ENCODE peak calls at places on chromosomes 16 and 17, in ten cellular contexts. One of them, this sample, is unnamed.

GRCh38 chr16:9407206-9407758 is 315.8 kb downstream of the HAPSTR1 start:
- DNase-seq in stimulated activated CD8-positive, alpha-beta memory T cell treated with anti-CD3 and anti-CD28 coated beads, Interleukin-15, amount 100 ng/mL, for 24 hours: no peak
- DNase-seq in transverse colon: no peak
- DNase-seq in T47D: no peak
- DNase-seq in amniotic stem cell: no peak
- DNase-seq in activated CD4-positive, alpha-beta T cell treated with anti-CD3 and anti-CD28 coated beads, Interleukin-2, amount 50 U/mL, for 1 hour: no peak
- DNase-seq in RWPE1: no peak
- DNase-seq in CD4-positive, alpha-beta T cell: no peak
- DNase-seq in fibroblast of pulmonary artery: no peak
- DNase-seq in Ammon's horn: no peak
- DNase-seq in this sample: no peak

GRCh38 chr17:82661717-82662683 is 13.8 kb upstream of the WDR45B start:
- DNase-seq in stimulated activated CD8-positive, alpha-beta memory T cell treated with anti-CD3 and anti-CD28 coated beads, Interleukin-15, amount 100 ng/mL, for 24 hours: no peak
- DNase-seq in transverse colon: no peak
- DNase-seq in T47D: no peak
- DNase-seq in amniotic stem cell: no peak
- DNase-seq in activated CD4-positive, alpha-beta T cell treated with anti-CD3 and anti-CD28 coated beads, Interleukin-2, amount 50 U/mL, for 1 hour: no peak
- DNase-seq in RWPE1: no peak
- DNase-seq in CD4-positive, alpha-beta T cell: no peak
- DNase-seq in fibroblast of pulmonary artery: no peak
- DNase-seq in Ammon's horn: no peak
- DNase-seq in this sample: no peak

GRCh38 chr17:29143894-29144293 is 36.3 kb downstream of the MYO18A start:
- DNase-seq in stimulated activated CD8-positive, alpha-beta memory T cell treated with anti-CD3 and anti-CD28 coated beads, Interleukin-15, amount 100 ng/mL, for 24 hours: no peak
- DNase-seq in transverse colon: no peak
- DNase-seq in T47D: peak
- DNase-seq in amniotic stem cell: no peak
- DNase-seq in activated CD4-positive, alpha-beta T cell treated with anti-CD3 and anti-CD28 coated beads, Interleukin-2, amount 50 U/mL, for 1 hour: no peak
- DNase-seq in RWPE1: no peak
- DNase-seq in CD4-positive, alpha-beta T cell: no peak
- DNase-seq in fibroblast of pulmonary artery: no peak
- DNase-seq in Ammon's horn: peak
- DNase-seq in this sample: no peak

GRCh38 chr17:29376667-29377268 is 13.4 kb upstream of the TAOK1 start:
- DNase-seq in stimulated activated CD8-positive, alpha-beta memory T cell treated with anti-CD3 and anti-CD28 coated beads, Interleukin-15, amount 100 ng/mL, for 24 hours: no peak
- DNase-seq in transverse colon: no peak
- DNase-seq in T47D: no peak
- DNase-seq in amniotic stem cell: peak
- DNase-seq in activated CD4-positive, alpha-beta T cell treated with anti-CD3 and anti-CD28 coated beads, Interleukin-2, amount 50 U/mL, for 1 hour: no peak
- DNase-seq in RWPE1: peak
- DNase-seq in CD4-positive, alpha-beta T cell: no peak
- DNase-seq in fibroblast of pulmonary artery: peak
- DNase-seq in Ammon's horn: peak
- DNase-seq in this sample: no peak

GRCh38 chr17:73650147-73650546 is 5.9 kb upstream of the SDK2 start:
- DNase-seq in stimulated activated CD8-positive, alpha-beta memory T cell treated with anti-CD3 and anti-CD28 coated beads, Interleukin-15, amount 100 ng/mL, for 24 hours: no peak
- DNase-seq in transverse colon: peak
- DNase-seq in T47D: no peak
- DNase-seq in amniotic stem cell: no peak
- DNase-seq in activated CD4-positive, alpha-beta T cell treated with anti-CD3 and anti-CD28 coated beads, Interleukin-2, amount 50 U/mL, for 1 hour: no peak
- DNase-seq in RWPE1: no peak
- DNase-seq in CD4-positive, alpha-beta T cell: no peak
- DNase-seq in fibroblast of pulmonary artery: no peak
- DNase-seq in Ammon's horn: no peak
- DNase-seq in this sample: no peak

GRCh38 chr16:28990375-28991040 is 5.7 kb downstream of the LAT start:
- DNase-seq in stimulated activated CD8-positive, alpha-beta memory T cell treated with anti-CD3 and anti-CD28 coated beads, Interleukin-15, amount 100 ng/mL, for 24 hours: no peak
- DNase-seq in transverse colon: no peak
- DNase-seq in T47D: no peak
- DNase-seq in amniotic stem cell: no peak
- DNase-seq in activated CD4-positive, alpha-beta T cell treated with anti-CD3 and anti-CD28 coated beads, Interleukin-2, amount 50 U/mL, for 1 hour: peak
- DNase-seq in RWPE1: no peak
- DNase-seq in CD4-positive, alpha-beta T cell: peak
- DNase-seq in fibroblast of pulmonary artery: no peak
- DNase-seq in Ammon's horn: no peak
- DNase-seq in this sample: no peak

GRCh38 chr16:57146735-57147134 is 39.1 kb downstream of the PSME3IP1 start:
- DNase-seq in stimulated activated CD8-positive, alpha-beta memory T cell treated with anti-CD3 and anti-CD28 coated beads, Interleukin-15, amount 100 ng/mL, for 24 hours: no peak
- DNase-seq in transverse colon: no peak
- DNase-seq in T47D: no peak
- DNase-seq in amniotic stem cell: no peak
- DNase-seq in activated CD4-positive, alpha-beta T cell treated with anti-CD3 and anti-CD28 coated beads, Interleukin-2, amount 50 U/mL, for 1 hour: no peak
- DNase-seq in RWPE1: peak
- DNase-seq in CD4-positive, alpha-beta T cell: no peak
- DNase-seq in fibroblast of pulmonary artery: no peak
- DNase-seq in Ammon's horn: no peak
- DNase-seq in this sample: no peak

GRCh38 chr17:57723427-57724037 is 21.6 kb downstream of the CCDC182 start:
- DNase-seq in stimulated activated CD8-positive, alpha-beta memory T cell treated with anti-CD3 and anti-CD28 coated beads, Interleukin-15, amount 100 ng/mL, for 24 hours: no peak
- DNase-seq in transverse colon: no peak
- DNase-seq in T47D: no peak
- DNase-seq in amniotic stem cell: no peak
- DNase-seq in activated CD4-positive, alpha-beta T cell treated with anti-CD3 and anti-CD28 coated beads, Interleukin-2, amount 50 U/mL, for 1 hour: no peak
- DNase-seq in RWPE1: no peak
- DNase-seq in CD4-positive, alpha-beta T cell: no peak
- DNase-seq in fibroblast of pulmonary artery: no peak
- DNase-seq in Ammon's horn: no peak
- DNase-seq in this sample: no peak

GRCh38 chr17:29570521-29570920 is 2.0 kb downstream of the TP53I13 start:
- DNase-seq in stimulated activated CD8-positive, alpha-beta memory T cell treated with anti-CD3 and anti-CD28 coated beads, Interleukin-15, amount 100 ng/mL, for 24 hours: no peak
- DNase-seq in transverse colon: peak
- DNase-seq in T47D: no peak
- DNase-seq in amniotic stem cell: no peak
- DNase-seq in activated CD4-positive, alpha-beta T cell treated with anti-CD3 and anti-CD28 coated beads, Interleukin-2, amount 50 U/mL, for 1 hour: no peak
- DNase-seq in RWPE1: no peak
- DNase-seq in CD4-positive, alpha-beta T cell: no peak
- DNase-seq in fibroblast of pulmonary artery: no peak
- DNase-seq in Ammon's horn: peak
- DNase-seq in this sample: no peak

GRCh38 chr16:64092284-64092683 is 1029.6 kb downstream of the CDH11 start:
- DNase-seq in stimulated activated CD8-positive, alpha-beta memory T cell treated with anti-CD3 and anti-CD28 coated beads, Interleukin-15, amount 100 ng/mL, for 24 hours: no peak
- DNase-seq in transverse colon: no peak
- DNase-seq in T47D: no peak
- DNase-seq in amniotic stem cell: peak
- DNase-seq in activated CD4-positive, alpha-beta T cell treated with anti-CD3 and anti-CD28 coated beads, Interleukin-2, amount 50 U/mL, for 1 hour: no peak
- DNase-seq in RWPE1: peak
- DNase-seq in CD4-positive, alpha-beta T cell: no peak
- DNase-seq in fibroblast of pulmonary artery: peak
- DNase-seq in Ammon's horn: no peak
- DNase-seq in this sample: no peak

GRCh38 chr16:83689385-83689831 is 118.4 kb upstream of the HSBP1 start:
- DNase-seq in stimulated activated CD8-positive, alpha-beta memory T cell treated with anti-CD3 and anti-CD28 coated beads, Interleukin-15, amount 100 ng/mL, for 24 hours: no peak
- DNase-seq in transverse colon: no peak
- DNase-seq in T47D: no peak
- DNase-seq in amniotic stem cell: peak
- DNase-seq in activated CD4-positive, alpha-beta T cell treated with anti-CD3 and anti-CD28 coated beads, Interleukin-2, amount 50 U/mL, for 1 hour: no peak
- DNase-seq in RWPE1: peak
- DNase-seq in CD4-positive, alpha-beta T cell: no peak
- DNase-seq in fibroblast of pulmonary artery: peak
- DNase-seq in Ammon's horn: peak
- DNase-seq in this sample: no peak

GRCh38 chr17:50076591-50077235 is 18.4 kb upstream of the PDK2 start:
- DNase-seq in stimulated activated CD8-positive, alpha-beta memory T cell treated with anti-CD3 and anti-CD28 coated beads, Interleukin-15, amount 100 ng/mL, for 24 hours: no peak
- DNase-seq in transverse colon: no peak
- DNase-seq in T47D: no peak
- DNase-seq in amniotic stem cell: no peak
- DNase-seq in activated CD4-positive, alpha-beta T cell treated with anti-CD3 and anti-CD28 coated beads, Interleukin-2, amount 50 U/mL, for 1 hour: no peak
- DNase-seq in RWPE1: no peak
- DNase-seq in CD4-positive, alpha-beta T cell: no peak
- DNase-seq in fibroblast of pulmonary artery: no peak
- DNase-seq in Ammon's horn: no peak
- DNase-seq in this sample: no peak

GRCh38 chr17:80457236-80457856 is 19.1 kb downstream of the NPTX1 start:
- DNase-seq in stimulated activated CD8-positive, alpha-beta memory T cell treated with anti-CD3 and anti-CD28 coated beads, Interleukin-15, amount 100 ng/mL, for 24 hours: no peak
- DNase-seq in transverse colon: no peak
- DNase-seq in T47D: no peak
- DNase-seq in amniotic stem cell: no peak
- DNase-seq in activated CD4-positive, alpha-beta T cell treated with anti-CD3 and anti-CD28 coated beads, Interleukin-2, amount 50 U/mL, for 1 hour: no peak
- DNase-seq in RWPE1: no peak
- DNase-seq in CD4-positive, alpha-beta T cell: no peak
- DNase-seq in fibroblast of pulmonary artery: no peak
- DNase-seq in Ammon's horn: no peak
- DNase-seq in this sample: no peak

GRCh38 chr16:28140788-28141618 is 70.8 kb downstream of the XPO6 start:
- DNase-seq in stimulated activated CD8-positive, alpha-beta memory T cell treated with anti-CD3 and anti-CD28 coated beads, Interleukin-15, amount 100 ng/mL, for 24 hours: no peak
- DNase-seq in transverse colon: peak
- DNase-seq in T47D: no peak
- DNase-seq in amniotic stem cell: no peak
- DNase-seq in activated CD4-positive, alpha-beta T cell treated with anti-CD3 and anti-CD28 coated beads, Interleukin-2, amount 50 U/mL, for 1 hour: peak
- DNase-seq in RWPE1: no peak
- DNase-seq in CD4-positive, alpha-beta T cell: peak
- DNase-seq in fibroblast of pulmonary artery: peak
- DNase-seq in Ammon's horn: no peak
- DNase-seq in this sample: peak

GRCh38 chr17:62696726-62697490 is 69.4 kb downstream of the MRC2 start:
- DNase-seq in stimulated activated CD8-positive, alpha-beta memory T cell treated with anti-CD3 and anti-CD28 coated beads, Interleukin-15, amount 100 ng/mL, for 24 hours: no peak
- DNase-seq in transverse colon: no peak
- DNase-seq in T47D: no peak
- DNase-seq in amniotic stem cell: no peak
- DNase-seq in activated CD4-positive, alpha-beta T cell treated with anti-CD3 and anti-CD28 coated beads, Interleukin-2, amount 50 U/mL, for 1 hour: no peak
- DNase-seq in RWPE1: no peak
- DNase-seq in CD4-positive, alpha-beta T cell: no peak
- DNase-seq in fibroblast of pulmonary artery: no peak
- DNase-seq in Ammon's horn: peak
- DNase-seq in this sample: no peak

GRCh38 chr17:82238562-82239201 is 9.8 kb downstream of the SLC16A3 start:
- DNase-seq in stimulated activated CD8-positive, alpha-beta memory T cell treated with anti-CD3 and anti-CD28 coated beads, Interleukin-15, amount 100 ng/mL, for 24 hours: no peak
- DNase-seq in transverse colon: peak
- DNase-seq in T47D: peak
- DNase-seq in amniotic stem cell: no peak
- DNase-seq in activated CD4-positive, alpha-beta T cell treated with anti-CD3 and anti-CD28 coated beads, Interleukin-2, amount 50 U/mL, for 1 hour: peak
- DNase-seq in RWPE1: peak
- DNase-seq in CD4-positive, alpha-beta T cell: peak
- DNase-seq in fibroblast of pulmonary artery: peak
- DNase-seq in Ammon's horn: peak
- DNase-seq in this sample: no peak

GRCh38 chr16:75088934-75089333 is 27.6 kb downstream of the LDHD start:
- DNase-seq in stimulated activated CD8-positive, alpha-beta memory T cell treated with anti-CD3 and anti-CD28 coated beads, Interleukin-15, amount 100 ng/mL, for 24 hours: no peak
- DNase-seq in transverse colon: no peak
- DNase-seq in T47D: no peak
- DNase-seq in amniotic stem cell: no peak
- DNase-seq in activated CD4-positive, alpha-beta T cell treated with anti-CD3 and anti-CD28 coated beads, Interleukin-2, amount 50 U/mL, for 1 hour: no peak
- DNase-seq in RWPE1: no peak
- DNase-seq in CD4-positive, alpha-beta T cell: no peak
- DNase-seq in fibroblast of pulmonary artery: no peak
- DNase-seq in Ammon's horn: no peak
- DNase-seq in this sample: no peak

GRCh38 chr17:17186551-17187505 is 19.3 kb downstream of the PLD6 start:
- DNase-seq in stimulated activated CD8-positive, alpha-beta memory T cell treated with anti-CD3 and anti-CD28 coated beads, Interleukin-15, amount 100 ng/mL, for 24 hours: no peak
- DNase-seq in transverse colon: no peak
- DNase-seq in T47D: no peak
- DNase-seq in amniotic stem cell: no peak
- DNase-seq in activated CD4-positive, alpha-beta T cell treated with anti-CD3 and anti-CD28 coated beads, Interleukin-2, amount 50 U/mL, for 1 hour: no peak
- DNase-seq in RWPE1: no peak
- DNase-seq in CD4-positive, alpha-beta T cell: no peak
- DNase-seq in fibroblast of pulmonary artery: no peak
- DNase-seq in Ammon's horn: no peak
- DNase-seq in this sample: no peak

GRCh38 chr17:57313276-57313835 is 57.0 kb downstream of the MSI2 start:
- DNase-seq in stimulated activated CD8-positive, alpha-beta memory T cell treated with anti-CD3 and anti-CD28 coated beads, Interleukin-15, amount 100 ng/mL, for 24 hours: no peak
- DNase-seq in transverse colon: no peak
- DNase-seq in T47D: no peak
- DNase-seq in amniotic stem cell: no peak
- DNase-seq in activated CD4-positive, alpha-beta T cell treated with anti-CD3 and anti-CD28 coated beads, Interleukin-2, amount 50 U/mL, for 1 hour: no peak
- DNase-seq in RWPE1: no peak
- DNase-seq in CD4-positive, alpha-beta T cell: no peak
- DNase-seq in fibroblast of pulmonary artery: no peak
- DNase-seq in Ammon's horn: no peak
- DNase-seq in this sample: no peak

GRCh38 chr16:3950343-3951193 is 70.1 kb upstream of the CREBBP start:
- DNase-seq in stimulated activated CD8-positive, alpha-beta memory T cell treated with anti-CD3 and anti-CD28 coated beads, Interleukin-15, amount 100 ng/mL, for 24 hours: no peak
- DNase-seq in transverse colon: peak
- DNase-seq in T47D: no peak
- DNase-seq in amniotic stem cell: peak
- DNase-seq in activated CD4-positive, alpha-beta T cell treated with anti-CD3 and anti-CD28 coated beads, Interleukin-2, amount 50 U/mL, for 1 hour: no peak
- DNase-seq in RWPE1: peak
- DNase-seq in CD4-positive, alpha-beta T cell: no peak
- DNase-seq in fibroblast of pulmonary artery: peak
- DNase-seq in Ammon's horn: peak
- DNase-seq in this sample: no peak

GRCh38 chr17:27782791-27783206 is 17.5 kb downstream of the NOS2 start:
- DNase-seq in stimulated activated CD8-positive, alpha-beta memory T cell treated with anti-CD3 and anti-CD28 coated beads, Interleukin-15, amount 100 ng/mL, for 24 hours: no peak
- DNase-seq in transverse colon: no peak
- DNase-seq in T47D: no peak
- DNase-seq in amniotic stem cell: no peak
- DNase-seq in activated CD4-positive, alpha-beta T cell treated with anti-CD3 and anti-CD28 coated beads, Interleukin-2, amount 50 U/mL, for 1 hour: no peak
- DNase-seq in RWPE1: no peak
- DNase-seq in CD4-positive, alpha-beta T cell: no peak
- DNase-seq in fibroblast of pulmonary artery: no peak
- DNase-seq in Ammon's horn: peak
- DNase-seq in this sample: no peak

GRCh38 chr17:65495255-65496060 is 66.0 kb downstream of the AXIN2 start:
- DNase-seq in stimulated activated CD8-positive, alpha-beta memory T cell treated with anti-CD3 and anti-CD28 coated beads, Interleukin-15, amount 100 ng/mL, for 24 hours: no peak
- DNase-seq in transverse colon: peak
- DNase-seq in T47D: no peak
- DNase-seq in amniotic stem cell: no peak
- DNase-seq in activated CD4-positive, alpha-beta T cell treated with anti-CD3 and anti-CD28 coated beads, Interleukin-2, amount 50 U/mL, for 1 hour: peak
- DNase-seq in RWPE1: no peak
- DNase-seq in CD4-positive, alpha-beta T cell: peak
- DNase-seq in fibroblast of pulmonary artery: no peak
- DNase-seq in Ammon's horn: no peak
- DNase-seq in this sample: no peak

GRCh38 chr17:15492186-15492585 is 24.8 kb upstream of the CDRT4 start:
- DNase-seq in stimulated activated CD8-positive, alpha-beta memory T cell treated with anti-CD3 and anti-CD28 coated beads, Interleukin-15, amount 100 ng/mL, for 24 hours: no peak
- DNase-seq in transverse colon: no peak
- DNase-seq in T47D: no peak
- DNase-seq in amniotic stem cell: no peak
- DNase-seq in activated CD4-positive, alpha-beta T cell treated with anti-CD3 and anti-CD28 coated beads, Interleukin-2, amount 50 U/mL, for 1 hour: no peak
- DNase-seq in RWPE1: no peak
- DNase-seq in CD4-positive, alpha-beta T cell: no peak
- DNase-seq in fibroblast of pulmonary artery: no peak
- DNase-seq in Ammon's horn: no peak
- DNase-seq in this sample: no peak

GRCh38 chr17:49496183-49496865 is 1.2 kb downstream of the NGFR start:
- DNase-seq in stimulated activated CD8-positive, alpha-beta memory T cell treated with anti-CD3 and anti-CD28 coated beads, Interleukin-15, amount 100 ng/mL, for 24 hours: peak
- DNase-seq in transverse colon: peak
- DNase-seq in T47D: peak
- DNase-seq in amniotic stem cell: peak
- DNase-seq in activated CD4-positive, alpha-beta T cell treated with anti-CD3 and anti-CD28 coated beads, Interleukin-2, amount 50 U/mL, for 1 hour: peak
- DNase-seq in RWPE1: peak
- DNase-seq in CD4-positive, alpha-beta T cell: peak
- DNase-seq in fibroblast of pulmonary artery: peak
- DNase-seq in Ammon's horn: peak
- DNase-seq in this sample: peak

GRCh38 chr16:3187798-3188674 is at the start of gene OR1F1:
- DNase-seq in stimulated activated CD8-positive, alpha-beta memory T cell treated with anti-CD3 and anti-CD28 coated beads, Interleukin-15, amount 100 ng/mL, for 24 hours: no peak
- DNase-seq in transverse colon: no peak
- DNase-seq in T47D: no peak
- DNase-seq in amniotic stem cell: peak
- DNase-seq in activated CD4-positive, alpha-beta T cell treated with anti-CD3 and anti-CD28 coated beads, Interleukin-2, amount 50 U/mL, for 1 hour: peak
- DNase-seq in RWPE1: no peak
- DNase-seq in CD4-positive, alpha-beta T cell: no peak
- DNase-seq in fibroblast of pulmonary artery: peak
- DNase-seq in Ammon's horn: no peak
- DNase-seq in this sample: no peak

GRCh38 chr16:83967838-83968482 is at the start of gene NECAB2:
- DNase-seq in stimulated activated CD8-positive, alpha-beta memory T cell treated with anti-CD3 and anti-CD28 coated beads, Interleukin-15, amount 100 ng/mL, for 24 hours: no peak
- DNase-seq in transverse colon: no peak
- DNase-seq in T47D: no peak
- DNase-seq in amniotic stem cell: peak
- DNase-seq in activated CD4-positive, alpha-beta T cell treated with anti-CD3 and anti-CD28 coated beads, Interleukin-2, amount 50 U/mL, for 1 hour: no peak
- DNase-seq in RWPE1: peak
- DNase-seq in CD4-positive, alpha-beta T cell: no peak
- DNase-seq in fibroblast of pulmonary artery: peak
- DNase-seq in Ammon's horn: peak
- DNase-seq in this sample: no peak

GRCh38 chr16:27374794-27375499 is 27.0 kb upstream of the IL21R start:
- DNase-seq in stimulated activated CD8-positive, alpha-beta memory T cell treated with anti-CD3 and anti-CD28 coated beads, Interleukin-15, amount 100 ng/mL, for 24 hours: no peak
- DNase-seq in transverse colon: peak
- DNase-seq in T47D: no peak
- DNase-seq in amniotic stem cell: peak
- DNase-seq in activated CD4-positive, alpha-beta T cell treated with anti-CD3 and anti-CD28 coated beads, Interleukin-2, amount 50 U/mL, for 1 hour: peak
- DNase-seq in RWPE1: peak
- DNase-seq in CD4-positive, alpha-beta T cell: peak
- DNase-seq in fibroblast of pulmonary artery: peak
- DNase-seq in Ammon's horn: peak
- DNase-seq in this sample: no peak

GRCh38 chr17:68640601-68641000 is 39.4 kb upstream of the FAM20A start:
- DNase-seq in stimulated activated CD8-positive, alpha-beta memory T cell treated with anti-CD3 and anti-CD28 coated beads, Interleukin-15, amount 100 ng/mL, for 24 hours: no peak
- DNase-seq in transverse colon: no peak
- DNase-seq in T47D: no peak
- DNase-seq in amniotic stem cell: no peak
- DNase-seq in activated CD4-positive, alpha-beta T cell treated with anti-CD3 and anti-CD28 coated beads, Interleukin-2, amount 50 U/mL, for 1 hour: no peak
- DNase-seq in RWPE1: no peak
- DNase-seq in CD4-positive, alpha-beta T cell: no peak
- DNase-seq in fibroblast of pulmonary artery: peak
- DNase-seq in Ammon's horn: no peak
- DNase-seq in this sample: no peak